ENCODE peak calls at places on chromosomes 2 and 18, in eight cellular contexts. Q is GM12864, F is left ventricle myocardium inferior, K is tibial artery, C is PC-9, M is choroid plexus epithelial cell, B is fibroblast of pulmonary artery, O is stomach. X is an unnamed sample.

GRCh38 chr2:146879882-146880281 is 964.9 kb upstream of the ACVR2A start:
- DNase-seq in Q (no peak), F (no peak), K (no peak), C (no peak), M (peak; percentile 12), B (no peak), O (no peak), X (peak; percentile 27)

GRCh38 chr2:136325844-136326291 is 207.9 kb upstream of the CXCR4 start:
- DNase-seq in Q (no peak), F (no peak), K (no peak), C (no peak), M (no peak), B (no peak), O (no peak), X (no peak)

GRCh38 chr2:231786177-231786916 is at the start of gene COPS7B:
- DNase-seq in Q (peak; percentile 57), F (peak; percentile 77), K (peak; percentile 84), C (peak; percentile 63), M (peak; percentile 85), B (peak; percentile 84), O (peak; percentile 83), X (peak; percentile 74)

GRCh38 chr2:54757496-54757895 is 34.0 kb downstream of the EML6 start:
- DNase-seq in Q (no peak), F (no peak), K (no peak), C (no peak), M (peak; percentile 5), B (peak; percentile 64), O (no peak), X (peak; percentile 28)

GRCh38 chr2:119230630-119231185 is 7.1 kb downstream of the STEAP3 start:
- DNase-seq in Q (no peak), F (no peak), K (no peak), C (no peak), M (peak; percentile 77), B (peak; percentile 33), O (no peak), X (no peak)

GRCh38 chr18:48667276-48668254 is 128.7 kb downstream of the CTIF start:
- DNase-seq in Q (no peak), F (no peak), K (peak; percentile 50), C (peak; percentile 44), M (peak; percentile 38), B (no peak), O (no peak), X (no peak)

GRCh38 chr18:5417342-5417741 is 121.8 kb upstream of the ZBTB14 start:
- DNase-seq in Q (no peak), F (no peak), K (no peak), C (no peak), M (peak; percentile 68), B (peak; percentile 29), O (no peak), X (no peak)

GRCh38 chr2:144650886-144651285 is 131.0 kb upstream of the ZEB2 start:
- DNase-seq in Q (no peak), F (no peak), K (no peak), C (no peak), M (no peak), B (no peak), O (no peak), X (peak; percentile 41)

GRCh38 chr2:72917138-72917874 is at the start of gene EMX1:
- DNase-seq in Q (no peak), F (no peak), K (no peak), C (peak; percentile 56), M (no peak), B (no peak), O (peak; percentile 83), X (no peak)

GRCh38 chr18:9726936-9727335 is 18.8 kb downstream of the RAB31 start:
- DNase-seq in Q (no peak), F (no peak), K (no peak), C (no peak), M (no peak), B (no peak), O (no peak), X (no peak)

GRCh38 chr2:151757861-151758260 is 23.6 kb upstream of the NEB start:
- DNase-seq in Q (no peak), F (no peak), K (no peak), C (no peak), M (peak; percentile 23), B (peak; percentile 16), O (no peak), X (no peak)

GRCh38 chr2:98134138-98134537 is 47.2 kb downstream of the VWA3B start:
- DNase-seq in Q (peak; percentile 26), F (peak; percentile 33), K (no peak), C (no peak), M (peak; percentile 31), B (peak; percentile 2), O (no peak), X (no peak)

GRCh38 chr2:171347591-171348032 is 86.2 kb downstream of the METTL8 start:
- DNase-seq in Q (no peak), F (no peak), K (no peak), C (peak; percentile 93), M (peak; percentile 93), B (peak; percentile 75), O (no peak), X (peak; percentile 89)

GRCh38 chr2:218470454-218470853 is 51.5 kb downstream of the VIL1 start:
- DNase-seq in Q (no peak), F (no peak), K (no peak), C (no peak), M (no peak), B (no peak), O (no peak), X (no peak)

GRCh38 chr18:79576686-79577351 is 102.8 kb upstream of the CTDP1 start:
- DNase-seq in Q (no peak), F (peak; percentile 84), K (peak; percentile 70), C (no peak), M (peak; percentile 67), B (peak; percentile 80), O (peak; percentile 44), X (peak; percentile 19)

GRCh38 chr18:63063171-63063570 is 256.4 kb downstream of the BCL2 start:
- DNase-seq in Q (no peak), F (no peak), K (no peak), C (no peak), M (peak; percentile 12), B (peak; percentile 18), O (no peak), X (peak; percentile 13)

GRCh38 chr2:175233135-175233719 is 51.7 kb upstream of the ATP5MC3 start:
- DNase-seq in Q (no peak), F (no peak), K (no peak), C (peak; percentile 57), M (peak; percentile 67), B (peak; percentile 49), O (no peak), X (peak; percentile 96)

GRCh38 chr2:117942958-117943672 is 70.8 kb downstream of the CCDC93 start:
- DNase-seq in Q (no peak), F (no peak), K (no peak), C (no peak), M (no peak), B (no peak), O (no peak), X (peak; percentile 85)

GRCh38 chr2:233121856-233122255 is 61.7 kb downstream of the INPP5D start:
- DNase-seq in Q (no peak), F (no peak), K (no peak), C (peak; percentile 62), M (no peak), B (no peak), O (no peak), X (no peak)

GRCh38 chr2:112480540-112481049 is 1.4 kb upstream of the TTL start:
- DNase-seq in Q (no peak), F (no peak), K (no peak), C (no peak), M (no peak), B (no peak), O (no peak), X (no peak)
- TF ChIP-seq CTCF in Q (peak; percentile 37), F (no peak), K (no peak), C (no peak), M (peak; percentile 19), B (no peak), O (no peak), X (no peak)

DNA sequence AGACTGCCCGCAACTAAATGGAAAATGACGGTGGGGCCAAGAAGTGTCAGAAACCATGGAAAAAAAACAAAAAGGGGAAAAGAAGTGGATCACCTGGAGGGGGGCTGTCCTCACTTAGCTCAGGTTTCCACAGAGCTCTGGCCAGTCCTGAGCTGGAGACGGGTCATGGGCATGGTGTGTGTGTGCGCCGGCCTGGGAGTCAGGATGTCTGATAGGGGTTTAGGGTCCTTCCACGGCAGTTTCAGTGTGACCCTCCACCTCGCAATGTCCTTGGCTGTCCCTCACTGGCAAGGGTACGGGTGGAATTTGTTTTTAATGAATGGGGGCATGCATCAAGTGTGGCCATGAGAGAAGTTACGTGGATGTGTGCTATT is 133.2 kb upstream of the MEIS1 start:
- DNase-seq in Q (no peak), F (no peak), K (no peak), C (no peak), M (no peak), B (no peak), O (no peak), X (no peak)
- H3K4me3 ChIP-seq in Q (no peak overlapping the region), F (no peak overlapping the region), K (peak overlapping the region; percentile 49), C (no peak overlapping the region), M (no peak overlapping the region), B (no peak overlapping the region), O (no peak overlapping the region), X (no peak overlapping the region)

GRCh38 chr2:187576906-187577305 is 22.7 kb upstream of the TFPI start:
- DNase-seq in Q (no peak), F (no peak), K (no peak), C (no peak), M (no peak), B (no peak), O (no peak), X (peak; percentile 75)

GRCh38 chr2:187577310-187577709 is 23.1 kb upstream of the TFPI start:
- DNase-seq in Q (no peak), F (no peak), K (no peak), C (no peak), M (peak; percentile 38), B (no peak), O (no peak), X (no peak)

GRCh38 chr2:187575081-187576067 is 21.1 kb upstream of the TFPI start:
- DNase-seq in Q (no peak), F (no peak), K (no peak), C (no peak), M (peak; percentile 77), B (peak; percentile 68), O (no peak), X (peak; percentile 89)

GRCh38 chr2:187581125-187581896 is 27.1 kb upstream of the TFPI start:
- DNase-seq in Q (no peak), F (no peak), K (no peak), C (peak; percentile 34), M (peak; percentile 74), B (peak; percentile 73), O (no peak), X (peak; percentile 52)

GRCh38 chr2:187580462-187581124 is 26.4 kb upstream of the TFPI start:
- DNase-seq in Q (no peak), F (no peak), K (no peak), C (peak; percentile 35), M (peak; percentile 92), B (peak; percentile 90), O (no peak), X (peak; percentile 84)
- TF ChIP-seq CTCF in Q (peak; percentile 15), F (peak; percentile 61), K (peak; percentile 48), C (peak; percentile 40), M (peak; percentile 42), B (peak; percentile 33), O (no peak), X (peak; percentile 21)

DNA sequence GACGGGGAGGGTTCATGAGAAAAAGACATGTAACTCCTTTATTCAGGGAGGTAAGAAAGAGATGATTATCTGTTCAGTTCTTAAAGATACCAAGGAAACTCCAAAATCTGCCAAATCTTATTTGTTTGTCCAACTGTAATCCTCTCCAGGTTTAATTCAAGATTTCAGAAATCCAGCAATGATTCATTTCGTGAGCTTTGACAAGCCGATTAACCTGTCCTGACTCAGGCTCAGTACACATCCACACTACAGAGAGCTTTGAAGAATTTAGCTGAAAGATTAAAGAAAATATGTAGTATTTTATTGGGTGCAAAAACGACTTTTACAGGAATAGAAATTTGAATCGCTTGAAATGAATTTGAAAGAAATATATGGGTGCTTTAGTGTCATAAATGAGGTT is 1.1 kb downstream of the SPAG16 start:
- DNase-seq in Q (no peak), F (no peak), K (no peak), C (no peak), M (no peak), B (no peak), O (no peak), X (no peak)
- H3K4me3 ChIP-seq in Q (no peak overlapping the region), F (peak overlapping the region; percentile 89), K (peak overlapping the region; percentile 89), C (peak overlapping the region; percentile 70), M (peak overlapping the region; percentile 90), B (peak overlapping the region; percentile 77), O (peak overlapping the region; percentile 84), X (peak overlapping the region; percentile 86)